ENCODE peak calls at places on chromosome 1, in four cellular contexts. One of them, this sample, is unnamed.

GRCh38 chr1:212225416-212225815 is 59.8 kb upstream of the PPP2R5A start:
- DNase-seq in choroid plexus epithelial cell: no peak
- DNase-seq in neural progenitor cell: no peak
- DNase-seq in foreskin fibroblast: no peak
- DNase-seq in this sample: no peak

GRCh38 chr1:20873311-20873710 is 86.2 kb upstream of the HP1BP3 start:
- DNase-seq in neural progenitor cell: no peak
- DNase-seq in foreskin fibroblast: no peak
- DNase-seq in choroid plexus epithelial cell: peak; percentile 57
- DNase-seq in this sample: no peak

GRCh38 chr1:22592051-22592450 is 28.8 kb downstream of the EPHA8 start:
- DNase-seq in neural progenitor cell: no peak
- DNase-seq in choroid plexus epithelial cell: no peak
- DNase-seq in foreskin fibroblast: no peak
- DNase-seq in this sample: no peak

GRCh38 chr1:147072371-147073061 is 99.8 kb downstream of the PRKAB2 start:
- DNase-seq in neural progenitor cell: peak; percentile 63
- DNase-seq in foreskin fibroblast: peak; percentile 54
- DNase-seq in choroid plexus epithelial cell: no peak
- DNase-seq in this sample: no peak

GRCh38 chr1:234545512-234546386 is 64.2 kb downstream of the IRF2BP2 start:
- DNase-seq in neural progenitor cell: peak; percentile 49
- DNase-seq in foreskin fibroblast: no peak
- DNase-seq in choroid plexus epithelial cell: peak; percentile 37
- DNase-seq in this sample: no peak

GRCh38 chr1:221294244-221294643 is 415.0 kb downstream of the HLX start:
- DNase-seq in choroid plexus epithelial cell: peak; percentile 32
- DNase-seq in foreskin fibroblast: peak; percentile 80
- DNase-seq in neural progenitor cell: no peak
- DNase-seq in this sample: no peak

GRCh38 chr1:181073638-181074037 is 14.9 kb upstream of the IER5 start:
- DNase-seq in choroid plexus epithelial cell: peak; percentile 89
- DNase-seq in foreskin fibroblast: peak; percentile 93
- DNase-seq in neural progenitor cell: no peak
- DNase-seq in this sample: peak; percentile 49

GRCh38 chr1:64474639-64475038 is 4.7 kb downstream of the CACHD1 start:
- DNase-seq in choroid plexus epithelial cell: no peak
- DNase-seq in foreskin fibroblast: peak; percentile 65
- DNase-seq in neural progenitor cell: no peak
- DNase-seq in this sample: peak; percentile 28

GRCh38 chr1:52238887-52239707 is 97.2 kb downstream of the ZFYVE9 start:
- DNase-seq in foreskin fibroblast: peak; percentile 49
- DNase-seq in neural progenitor cell: no peak
- DNase-seq in choroid plexus epithelial cell: peak; percentile 34
- DNase-seq in this sample: no peak

GRCh38 chr1:93328809-93329477 is 16.8 kb upstream of the DR1 start:
- DNase-seq in choroid plexus epithelial cell: no peak
- DNase-seq in foreskin fibroblast: peak; percentile 90
- DNase-seq in neural progenitor cell: no peak
- DNase-seq in this sample: no peak

GRCh38 chr1:110718452-110718851 is 43.7 kb upstream of the KCNA3 start:
- DNase-seq in neural progenitor cell: no peak
- DNase-seq in choroid plexus epithelial cell: no peak
- DNase-seq in foreskin fibroblast: no peak
- DNase-seq in this sample: no peak

GRCh38 chr1:69077198-69077597 is 490.5 kb upstream of the LRRC7 start:
- DNase-seq in foreskin fibroblast: no peak
- DNase-seq in choroid plexus epithelial cell: no peak
- DNase-seq in neural progenitor cell: no peak
- DNase-seq in this sample: no peak
- H3K4me3 ChIP-seq in foreskin fibroblast: no peak overlapping the region
- H3K4me3 ChIP-seq in choroid plexus epithelial cell: no peak overlapping the region
- H3K4me3 ChIP-seq in neural progenitor cell: no peak overlapping the region
- H3K4me3 ChIP-seq in this sample: no peak overlapping the region

GRCh38 chr1:104702731-104703130 is 953.0 kb downstream of the AMY1C start:
- DNase-seq in foreskin fibroblast: peak; percentile 2
- DNase-seq in neural progenitor cell: no peak
- DNase-seq in choroid plexus epithelial cell: no peak
- DNase-seq in this sample: no peak
- TF ChIP-seq CTCF in foreskin fibroblast: no peak
- TF ChIP-seq CTCF in neural progenitor cell: no peak
- TF ChIP-seq CTCF in choroid plexus epithelial cell: no peak
- TF ChIP-seq CTCF in this sample: no peak

GRCh38 chr1:14263671-14264070 is 334.8 kb upstream of the KAZN start:
- DNase-seq in neural progenitor cell: no peak
- DNase-seq in foreskin fibroblast: no peak
- DNase-seq in choroid plexus epithelial cell: no peak
- DNase-seq in this sample: no peak
- H3K4me3 ChIP-seq in neural progenitor cell: no peak overlapping the region
- H3K4me3 ChIP-seq in foreskin fibroblast: no peak overlapping the region
- H3K4me3 ChIP-seq in choroid plexus epithelial cell: no peak overlapping the region
- H3K4me3 ChIP-seq in this sample: no peak overlapping the region

DNA sequence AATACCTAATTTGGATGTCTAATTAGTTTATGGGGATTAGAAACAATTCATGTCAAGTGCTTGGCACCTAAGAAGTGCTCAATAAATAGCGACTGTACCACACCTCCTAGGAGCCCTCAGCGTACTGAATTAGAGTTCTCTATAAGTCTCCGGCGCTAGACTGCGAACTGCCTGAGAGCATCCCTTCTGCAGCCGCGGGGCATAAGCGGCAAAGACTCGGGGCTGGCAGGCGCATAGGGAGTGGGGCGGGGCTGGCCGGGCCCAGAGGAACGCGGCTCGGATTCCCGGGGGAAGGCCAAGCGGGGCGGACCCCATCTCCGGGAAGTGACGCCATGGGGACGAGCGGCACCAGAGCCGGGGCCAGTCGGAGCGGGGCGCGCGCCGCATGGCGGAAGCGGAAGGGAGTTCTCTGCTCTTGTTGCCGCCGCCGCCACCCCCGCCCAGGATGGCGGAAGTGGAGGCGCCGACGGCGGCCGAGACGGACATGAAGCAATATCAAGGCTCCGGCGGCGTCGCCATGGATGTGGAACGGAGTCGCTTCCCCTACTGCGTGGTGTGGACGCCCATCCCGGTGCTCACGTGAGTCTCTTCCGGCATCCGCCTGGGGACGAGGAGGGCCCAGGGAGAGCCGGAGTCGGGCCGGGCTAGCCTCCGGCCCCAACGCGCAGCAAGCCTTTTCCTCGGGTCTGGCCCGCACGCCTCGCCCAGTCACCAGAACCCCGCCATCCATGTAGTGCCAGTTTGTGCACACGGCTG is at the start of gene TMEM222:
- DNase-seq in choroid plexus epithelial cell: peak; percentile 97
- DNase-seq in foreskin fibroblast: peak; percentile 99
- DNase-seq in neural progenitor cell: peak; percentile 98
- DNase-seq in this sample: peak; percentile 98
- TF ChIP-seq CTCF in choroid plexus epithelial cell: no peak
- TF ChIP-seq CTCF in foreskin fibroblast: no peak
- TF ChIP-seq CTCF in neural progenitor cell: no peak
- TF ChIP-seq CTCF in this sample: no peak